ENCODE peak calls at places on chromosomes 1 and 21, in eight cellular contexts. One of them, this sample, is unnamed.

GRCh38 chr1:175150596-175151319 is 41.8 kb downstream of the KIAA0040 start:
- DNase-seq in AG09309: no peak
- DNase-seq in pulmonary artery endothelial cell: no peak
- DNase-seq in NCI-H1092 treated with DMSO at 0.1 percent for 48 hours: no peak
- DNase-seq in GM13976: no peak
- DNase-seq in activated naive CD4-positive, alpha-beta T cell: no peak
- DNase-seq in nephron progenitor cell: no peak
- DNase-seq in myocyte: peak
- DNase-seq in this sample: peak

GRCh38 chr1:54289939-54290233 is 89.9 kb downstream of the MRPL37 start:
- DNase-seq in NCI-H1092 treated with DMSO at 0.1 percent for 48 hours: no peak
- DNase-seq in activated naive CD4-positive, alpha-beta T cell: no peak
- DNase-seq in GM13976: no peak
- DNase-seq in myocyte: no peak
- DNase-seq in nephron progenitor cell: no peak
- DNase-seq in pulmonary artery endothelial cell: no peak
- DNase-seq in AG09309: no peak
- DNase-seq in this sample: peak

GRCh38 chr1:101239095-101240040 is 2.5 kb downstream of the S1PR1 start:
- DNase-seq in myocyte: no peak
- DNase-seq in NCI-H1092 treated with DMSO at 0.1 percent for 48 hours: no peak
- DNase-seq in GM13976: no peak
- DNase-seq in pulmonary artery endothelial cell: no peak
- DNase-seq in nephron progenitor cell: no peak
- DNase-seq in AG09309: no peak
- DNase-seq in activated naive CD4-positive, alpha-beta T cell: peak
- DNase-seq in this sample: no peak

GRCh38 chr1:205512059-205513045 is 7.9 kb downstream of the CDK18 start:
- DNase-seq in GM13976: no peak
- DNase-seq in pulmonary artery endothelial cell: no peak
- DNase-seq in nephron progenitor cell: no peak
- DNase-seq in AG09309: no peak
- DNase-seq in myocyte: peak
- DNase-seq in NCI-H1092 treated with DMSO at 0.1 percent for 48 hours: peak
- DNase-seq in activated naive CD4-positive, alpha-beta T cell: no peak
- DNase-seq in this sample: no peak

GRCh38 chr1:53957231-53957818 is 11.2 kb downstream of the LRRC42 start:
- DNase-seq in NCI-H1092 treated with DMSO at 0.1 percent for 48 hours: peak
- DNase-seq in activated naive CD4-positive, alpha-beta T cell: no peak
- DNase-seq in AG09309: no peak
- DNase-seq in myocyte: no peak
- DNase-seq in pulmonary artery endothelial cell: no peak
- DNase-seq in GM13976: no peak
- DNase-seq in nephron progenitor cell: no peak
- DNase-seq in this sample: peak

GRCh38 chr21:45987121-45987711 is 5.6 kb downstream of the COL6A1 start:
- DNase-seq in NCI-H1092 treated with DMSO at 0.1 percent for 48 hours: no peak
- DNase-seq in GM13976: no peak
- DNase-seq in myocyte: no peak
- DNase-seq in activated naive CD4-positive, alpha-beta T cell: no peak
- DNase-seq in pulmonary artery endothelial cell: no peak
- DNase-seq in nephron progenitor cell: no peak
- DNase-seq in AG09309: no peak
- DNase-seq in this sample: no peak

GRCh38 chr1:28139033-28139712 is 37.3 kb downstream of the PTAFR start:
- DNase-seq in pulmonary artery endothelial cell: no peak
- DNase-seq in myocyte: no peak
- DNase-seq in NCI-H1092 treated with DMSO at 0.1 percent for 48 hours: no peak
- DNase-seq in GM13976: no peak
- DNase-seq in nephron progenitor cell: no peak
- DNase-seq in AG09309: no peak
- DNase-seq in activated naive CD4-positive, alpha-beta T cell: no peak
- DNase-seq in this sample: peak

GRCh38 chr1:41754540-41754939 is 164.2 kb downstream of the HIVEP3 start:
- DNase-seq in AG09309: no peak
- DNase-seq in NCI-H1092 treated with DMSO at 0.1 percent for 48 hours: no peak
- DNase-seq in GM13976: no peak
- DNase-seq in nephron progenitor cell: no peak
- DNase-seq in activated naive CD4-positive, alpha-beta T cell: no peak
- DNase-seq in myocyte: no peak
- DNase-seq in pulmonary artery endothelial cell: no peak
- DNase-seq in this sample: no peak

GRCh38 chr1:245168090-245168489 is 13.3 kb downstream of the KIF26B start:
- DNase-seq in myocyte: no peak
- DNase-seq in GM13976: no peak
- DNase-seq in NCI-H1092 treated with DMSO at 0.1 percent for 48 hours: no peak
- DNase-seq in nephron progenitor cell: no peak
- DNase-seq in pulmonary artery endothelial cell: no peak
- DNase-seq in AG09309: no peak
- DNase-seq in activated naive CD4-positive, alpha-beta T cell: no peak
- DNase-seq in this sample: no peak

GRCh38 chr1:21324368-21325137 is 34.3 kb upstream of the ECE1 start:
- DNase-seq in AG09309: peak
- DNase-seq in nephron progenitor cell: peak
- DNase-seq in myocyte: peak
- DNase-seq in activated naive CD4-positive, alpha-beta T cell: peak
- DNase-seq in pulmonary artery endothelial cell: peak
- DNase-seq in GM13976: peak
- DNase-seq in NCI-H1092 treated with DMSO at 0.1 percent for 48 hours: no peak
- DNase-seq in this sample: peak

GRCh38 chr1:53047737-53048344 is 14.2 kb upstream of the PODN start:
- DNase-seq in activated naive CD4-positive, alpha-beta T cell: no peak
- DNase-seq in myocyte: no peak
- DNase-seq in NCI-H1092 treated with DMSO at 0.1 percent for 48 hours: peak
- DNase-seq in GM13976: no peak
- DNase-seq in pulmonary artery endothelial cell: peak
- DNase-seq in nephron progenitor cell: no peak
- DNase-seq in AG09309: peak
- DNase-seq in this sample: no peak

GRCh38 chr1:54453509-54453908 is 47.3 kb upstream of the SSBP3 start:
- DNase-seq in activated naive CD4-positive, alpha-beta T cell: no peak
- DNase-seq in pulmonary artery endothelial cell: no peak
- DNase-seq in myocyte: no peak
- DNase-seq in GM13976: no peak
- DNase-seq in nephron progenitor cell: no peak
- DNase-seq in AG09309: no peak
- DNase-seq in NCI-H1092 treated with DMSO at 0.1 percent for 48 hours: no peak
- DNase-seq in this sample: no peak

GRCh38 chr1:41493117-41493536 is 8.6 kb upstream of the EDN2 start:
- DNase-seq in myocyte: peak
- DNase-seq in GM13976: no peak
- DNase-seq in AG09309: no peak
- DNase-seq in activated naive CD4-positive, alpha-beta T cell: no peak
- DNase-seq in NCI-H1092 treated with DMSO at 0.1 percent for 48 hours: no peak
- DNase-seq in nephron progenitor cell: no peak
- DNase-seq in pulmonary artery endothelial cell: no peak
- DNase-seq in this sample: peak

GRCh38 chr1:30185313-30185712 is 538.1 kb downstream of the MATN1 start:
- DNase-seq in NCI-H1092 treated with DMSO at 0.1 percent for 48 hours: no peak
- DNase-seq in AG09309: no peak
- DNase-seq in myocyte: no peak
- DNase-seq in activated naive CD4-positive, alpha-beta T cell: no peak
- DNase-seq in GM13976: no peak
- DNase-seq in pulmonary artery endothelial cell: no peak
- DNase-seq in nephron progenitor cell: no peak
- DNase-seq in this sample: no peak

GRCh38 chr1:109239580-109240068 is 9.7 kb upstream of the CELSR2 start:
- DNase-seq in AG09309: no peak
- DNase-seq in myocyte: peak
- DNase-seq in nephron progenitor cell: peak
- DNase-seq in pulmonary artery endothelial cell: no peak
- DNase-seq in GM13976: peak
- DNase-seq in NCI-H1092 treated with DMSO at 0.1 percent for 48 hours: no peak
- DNase-seq in activated naive CD4-positive, alpha-beta T cell: no peak
- DNase-seq in this sample: peak

GRCh38 chr1:61748566-61748965 is 6.3 kb downstream of the PATJ start:
- DNase-seq in pulmonary artery endothelial cell: no peak
- DNase-seq in nephron progenitor cell: no peak
- DNase-seq in myocyte: no peak
- DNase-seq in AG09309: no peak
- DNase-seq in activated naive CD4-positive, alpha-beta T cell: no peak
- DNase-seq in NCI-H1092 treated with DMSO at 0.1 percent for 48 hours: no peak
- DNase-seq in GM13976: no peak
- DNase-seq in this sample: no peak

GRCh38 chr1:83883979-83884378 is 115.0 kb downstream of the TTLL7 start:
- DNase-seq in activated naive CD4-positive, alpha-beta T cell: no peak
- DNase-seq in nephron progenitor cell: no peak
- DNase-seq in GM13976: no peak
- DNase-seq in NCI-H1092 treated with DMSO at 0.1 percent for 48 hours: no peak
- DNase-seq in AG09309: no peak
- DNase-seq in myocyte: no peak
- DNase-seq in pulmonary artery endothelial cell: no peak
- DNase-seq in this sample: no peak

GRCh38 chr1:59697138-59697811 is 117.5 kb upstream of the HOOK1 start:
- DNase-seq in NCI-H1092 treated with DMSO at 0.1 percent for 48 hours: no peak
- DNase-seq in nephron progenitor cell: no peak
- DNase-seq in AG09309: no peak
- DNase-seq in GM13976: no peak
- DNase-seq in myocyte: no peak
- DNase-seq in activated naive CD4-positive, alpha-beta T cell: no peak
- DNase-seq in pulmonary artery endothelial cell: no peak
- DNase-seq in this sample: no peak

GRCh38 chr21:42084079-42084478 is 13.0 kb downstream of the UMODL1 start:
- DNase-seq in nephron progenitor cell: no peak
- DNase-seq in pulmonary artery endothelial cell: no peak
- DNase-seq in NCI-H1092 treated with DMSO at 0.1 percent for 48 hours: no peak
- DNase-seq in AG09309: no peak
- DNase-seq in GM13976: no peak
- DNase-seq in activated naive CD4-positive, alpha-beta T cell: no peak
- DNase-seq in myocyte: no peak
- DNase-seq in this sample: no peak

GRCh38 chr1:186188004-186188539 is 187.0 kb downstream of the TPR start:
- DNase-seq in GM13976: no peak
- DNase-seq in pulmonary artery endothelial cell: peak
- DNase-seq in activated naive CD4-positive, alpha-beta T cell: no peak
- DNase-seq in nephron progenitor cell: no peak
- DNase-seq in NCI-H1092 treated with DMSO at 0.1 percent for 48 hours: no peak
- DNase-seq in AG09309: peak
- DNase-seq in myocyte: no peak
- DNase-seq in this sample: peak

GRCh38 chr1:19878637-19878985 is 3.6 kb upstream of the OTUD3 start:
- DNase-seq in activated naive CD4-positive, alpha-beta T cell: no peak
- DNase-seq in NCI-H1092 treated with DMSO at 0.1 percent for 48 hours: no peak
- DNase-seq in pulmonary artery endothelial cell: no peak
- DNase-seq in AG09309: no peak
- DNase-seq in myocyte: no peak
- DNase-seq in GM13976: no peak
- DNase-seq in nephron progenitor cell: no peak
- DNase-seq in this sample: no peak

GRCh38 chr1:54794401-54795099 is 6.6 kb downstream of the TTC22 start:
- DNase-seq in GM13976: no peak
- DNase-seq in activated naive CD4-positive, alpha-beta T cell: no peak
- DNase-seq in pulmonary artery endothelial cell: no peak
- DNase-seq in nephron progenitor cell: no peak
- DNase-seq in NCI-H1092 treated with DMSO at 0.1 percent for 48 hours: no peak
- DNase-seq in AG09309: no peak
- DNase-seq in myocyte: no peak
- DNase-seq in this sample: peak